ENCODE peak calls at places on chromosomes 5 and 9, in nine cellular contexts. K is stomach, O is A549, N is ovary, U is GM12878, F is tibial nerve, C is upper lobe of left lung, A is H1, S is sigmoid colon. Z is an unnamed sample.

GRCh38 chr9:118003240-118003639 is 299.0 kb downstream of the TLR4 start:
- DNase-seq in K (no peak), O (no peak), N (no peak), U (no peak), F (no peak), C (no peak), A (no peak), S (no peak), Z (no peak)

GRCh38 chr9:31335529-31336234 is 1048.8 kb upstream of the ACO1 start:
- DNase-seq in K (no peak), O (no peak), N (no peak), U (no peak), F (no peak), C (no peak), A (no peak), S (no peak), Z (no peak)

GRCh38 chr5:116613445-116613844 is 38.8 kb upstream of the SEMA6A start:
- DNase-seq in K (no peak), O (no peak), N (no peak), U (no peak), F (no peak), C (no peak), A (no peak), S (no peak), Z (no peak)

GRCh38 chr5:54013556-54014157 is 296.7 kb downstream of the ARL15 start:
- DNase-seq in K (no peak), O (peak; percentile 80), N (no peak), U (no peak), F (no peak), C (peak; percentile 29), A (no peak), S (no peak), Z (no peak)

GRCh38 chr9:91783411-91783810 is 166.6 kb downstream of the ROR2 start:
- DNase-seq in K (no peak), O (no peak), N (no peak), U (no peak), F (no peak), C (no peak), A (no peak), S (peak; percentile 67), Z (no peak)

GRCh38 chr9:16725066-16725465 is 145.4 kb downstream of the BNC2 start:
- DNase-seq in K (no peak), O (no peak), N (no peak), U (no peak), F (no peak), C (no peak), A (no peak), S (no peak), Z (no peak)

GRCh38 chr9:131500377-131500776 is 2.3 kb upstream of the POMT1 start:
- DNase-seq in K (no peak), O (no peak), N (no peak), U (no peak), F (no peak), C (no peak), A (no peak), S (no peak), Z (no peak)

GRCh38 chr9:113416149-113416726 is 5.7 kb downstream of the C9orf43 start:
- DNase-seq in K (no peak), O (no peak), N (no peak), U (peak; percentile 67), F (no peak), C (no peak), A (no peak), S (no peak), Z (peak; percentile 16)

GRCh38 chr5:141521244-141521781 is 32.4 kb downstream of the PCDHGC5 start:
- DNase-seq in K (no peak), O (peak; percentile 75), N (no peak), U (no peak), F (peak; percentile 28), C (peak; percentile 33), A (no peak), S (no peak), Z (no peak)

GRCh38 chr5:139668064-139668880 is 20.1 kb downstream of the CXXC5 start:
- DNase-seq in K (peak; percentile 49), O (no peak), N (no peak), U (no peak), F (no peak), C (no peak), A (no peak), S (no peak), Z (no peak)

GRCh38 chr5:97554992-97555981 is 372.2 kb upstream of the RIOK2 start:
- DNase-seq in K (no peak), O (no peak), N (no peak), U (no peak), F (no peak), C (no peak), A (no peak), S (no peak), Z (no peak)

GRCh38 chr5:16909464-16909863 is 26.6 kb downstream of the MYO10 start:
- DNase-seq in K (no peak), O (peak; percentile 47), N (no peak), U (no peak), F (no peak), C (no peak), A (no peak), S (no peak), Z (no peak)

GRCh38 chr9:35675204-35675603 is 1.5 kb downstream of the CA9 start:
- DNase-seq in K (no peak), O (no peak), N (no peak), U (no peak), F (no peak), C (no peak), A (no peak), S (no peak), Z (no peak)

GRCh38 chr9:37676411-37676830 is 25.7 kb downstream of the FRMPD1 start:
- DNase-seq in K (no peak), O (no peak), N (no peak), U (no peak), F (no peak), C (no peak), A (no peak), S (no peak), Z (no peak)

GRCh38 chr5:174785120-174785680 is 60.8 kb downstream of the MSX2 start:
- DNase-seq in K (no peak), O (no peak), N (no peak), U (no peak), F (no peak), C (no peak), A (no peak), S (no peak), Z (no peak)
- TF ChIP-seq POLR2A in K (no peak), O (no peak), N (no peak), U (no peak), F (no peak), C (no peak), A (no peak), S (no peak), Z (no peak)

DNA sequence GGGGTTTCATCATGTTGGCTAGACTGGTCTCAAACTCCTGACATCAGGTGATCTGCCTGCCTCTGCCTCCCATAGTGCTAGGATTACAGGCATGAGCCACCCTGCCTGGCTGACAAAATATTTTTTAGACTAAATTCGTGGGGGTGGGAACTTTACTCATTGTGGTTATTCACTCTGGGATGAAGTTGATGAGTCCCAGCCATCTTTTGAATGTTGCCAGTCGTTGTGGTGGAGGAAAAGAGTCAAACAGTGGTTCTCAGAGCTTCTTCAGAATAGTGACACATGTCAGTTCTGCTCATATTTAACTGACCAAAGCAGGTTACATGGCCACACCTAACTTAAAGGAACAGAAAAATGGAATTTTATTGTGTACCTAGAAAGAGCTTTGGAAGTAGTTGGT is 6.9 kb downstream of the SREK1 start:
- DNase-seq in K (no peak), O (no peak), N (no peak), U (no peak), F (no peak), C (no peak), A (no peak), S (no peak), Z (no peak)
- H3K4me1 ChIP-seq in K (peaks cover 62% of the 10 kb centered on the region), O (peaks cover 22% of the 10 kb centered on the region), N (peaks cover 4% of the 10 kb centered on the region), U (no peaks in the 10 kb centered on the region), F (peaks cover 70% of the 10 kb centered on the region), C (peaks cover 31% of the 10 kb centered on the region), A (no peaks in the 10 kb centered on the region), S (peaks cover 45% of the 10 kb centered on the region), Z (peaks cover 22% of the 10 kb centered on the region)

DNA sequence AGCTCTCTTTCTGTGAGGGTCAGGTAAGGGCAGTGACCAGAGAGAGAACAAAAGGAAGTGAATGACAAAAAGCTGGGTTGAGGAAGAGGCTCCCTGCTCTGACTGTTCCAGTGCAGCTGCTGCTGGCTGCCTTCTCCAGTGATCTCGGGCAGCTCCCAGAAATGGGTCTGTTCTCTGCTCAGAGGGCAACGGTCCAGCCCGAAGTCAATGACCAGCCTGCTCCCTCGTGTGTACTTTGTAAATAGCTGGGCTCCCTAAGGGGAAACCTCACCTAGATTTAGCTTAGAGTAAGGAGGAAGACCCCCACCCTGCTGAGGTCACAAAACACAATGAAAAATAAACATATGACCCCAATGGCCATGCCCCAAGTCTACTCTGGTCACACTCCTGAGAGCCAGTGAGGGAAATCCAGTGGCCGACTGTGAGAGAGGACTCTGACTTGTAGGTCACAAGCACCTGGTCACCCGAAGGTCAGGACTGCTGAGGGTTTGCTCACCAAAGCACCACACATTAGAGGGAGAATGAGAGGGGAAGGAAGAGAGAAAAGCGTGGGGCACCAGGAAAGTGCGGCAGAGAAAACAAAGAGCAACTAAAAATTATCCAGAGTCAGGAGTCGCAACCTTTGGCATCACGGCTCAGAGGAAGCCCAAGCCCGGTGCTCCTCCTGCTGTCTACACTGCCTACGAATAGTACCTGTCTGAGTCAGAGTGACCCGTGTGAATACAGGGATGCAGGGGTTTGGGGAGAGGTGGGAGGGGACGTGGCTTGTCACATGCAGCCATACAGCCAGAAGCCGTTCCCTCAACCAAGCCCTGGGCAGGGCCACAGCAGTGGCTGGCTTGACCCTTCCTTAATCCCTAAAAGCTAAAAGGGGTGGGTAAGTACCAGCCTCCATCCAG is 19.8 kb downstream of the NIPAL4 start:
- DNase-seq in K (no peak), O (no peak), N (no peak), U (no peak), F (no peak), C (no peak), A (no peak), S (peak; percentile 63), Z (no peak)
- TF ChIP-seq EP300 in K (no peak), O (no peak), N (no peak), U (no peak), F (no peak), C (no peak), A (no peak), S (no peak), Z (no peak)

GRCh38 chr9:34378376-34379060 is 1.8 kb upstream of the MYORG start:
- DNase-seq in K (no peak), O (no peak), N (no peak), U (no peak), F (no peak), C (peak; percentile 13), A (no peak), S (no peak), Z (no peak)

GRCh38 chr9:34377402-34377741 is 674 bp upstream of the MYORG start:
- DNase-seq in K (no peak), O (no peak), N (peak; percentile 23), U (no peak), F (no peak), C (peak; percentile 43), A (no peak), S (no peak), Z (no peak)

GRCh38 chr9:34374905-34375552 is 1.7 kb downstream of the MYORG start:
- DNase-seq in K (peak; percentile 73), O (peak; percentile 63), N (no peak), U (no peak), F (no peak), C (peak; percentile 65), A (no peak), S (no peak), Z (no peak)

GRCh38 chr9:34375901-34376595 is 650 bp downstream of the MYORG start:
- DNase-seq in K (peak; percentile 68), O (peak; percentile 57), N (no peak), U (no peak), F (no peak), C (peak; percentile 74), A (no peak), S (peak; percentile 80), Z (no peak)

GRCh38 chr9:34376596-34377401 is at the start of gene MYORG:
- DNase-seq in K (peak; percentile 98), O (peak; percentile 96), N (peak; percentile 57), U (peak; percentile 82), F (peak; percentile 68), C (peak; percentile 99), A (peak; percentile 98), S (peak; percentile 96), Z (peak; percentile 93)
- TF ChIP-seq POLR2A in K (no peak), O (peak; percentile 50), N (peak; percentile 25), U (peak; percentile 65), F (no peak), C (no peak), A (no peak), S (peak; percentile 94), Z (no peak)